ENCODE peak calls at places on chromosomes 6 and 20, in six cellular contexts. P is breast epithelium, E is A549, F is body of pancreas, Q is cardiac muscle cell, D is psoas muscle. W is an unnamed sample.

GRCh38 chr20:37446286-37447032 is 74.6 kb upstream of the NNAT start:
- DNase-seq in P (no peak), E (no peak), F (no peak), Q (no peak), D (no peak), W (no peak)

GRCh38 chr6:36742146-36742545 is 44.5 kb downstream of the RAB44 start:
- DNase-seq in P (no peak), E (no peak), F (no peak), Q (no peak), D (no peak), W (no peak)

GRCh38 chr6:19478992-19479391 is 358.2 kb upstream of the ID4 start:
- DNase-seq in P (no peak), E (no peak), F (no peak), Q (peak; percentile 18), D (no peak), W (no peak)

GRCh38 chr6:90204327-90204726 is 92.3 kb downstream of the BACH2 start:
- DNase-seq in P (no peak), E (no peak), F (no peak), Q (no peak), D (no peak), W (no peak)

GRCh38 chr6:88855521-88856152 is 107.8 kb downstream of the RNGTT start:
- DNase-seq in P (no peak), E (no peak), F (no peak), Q (no peak), D (no peak), W (no peak)

GRCh38 chr20:13817342-13817741 is 32.5 kb downstream of the NDUFAF5 start:
- DNase-seq in P (no peak), E (no peak), F (no peak), Q (no peak), D (no peak), W (no peak)

GRCh38 chr6:30075987-30076311 is 380 bp upstream of the RNF39 start:
- DNase-seq in P (peak; percentile 97), E (no peak), F (peak; percentile 63), Q (no peak), D (no peak), W (peak; percentile 87)

GRCh38 chr6:68652117-68652536 is 17.0 kb downstream of the ADGRB3 start:
- DNase-seq in P (no peak), E (no peak), F (no peak), Q (no peak), D (no peak), W (no peak)

GRCh38 chr6:30879684-30880427 is 4.5 kb upstream of the DDR1 start:
- DNase-seq in P (no peak), E (no peak), F (no peak), Q (no peak), D (no peak), W (no peak)

GRCh38 chr20:29690274-29690673 is 1567.2 kb upstream of the DEFB115 start:
- DNase-seq in P (no peak), E (no peak), F (no peak), Q (no peak), D (peak; percentile 35), W (no peak)

GRCh38 chr6:80541886-80542285 is 435.4 kb downstream of the BCKDHB start:
- DNase-seq in P (no peak), E (no peak), F (no peak), Q (no peak), D (no peak), W (no peak)

GRCh38 chr20:36541227-36542018 is at the start of gene MYL9:
- DNase-seq in P (peak; percentile 94), E (no peak), F (peak; percentile 70), Q (peak; percentile 90), D (peak; percentile 91), W (peak; percentile 69)

GRCh38 chr20:35615667-35616464 is at the start of gene SPAG4:
- DNase-seq in P (peak; percentile 99), E (peak; percentile 98), F (peak; percentile 100), Q (peak; percentile 100), D (peak; percentile 99), W (peak; percentile 100)

GRCh38 chr6:28008053-28008452 is 51.0 kb downstream of the OR2B6 start:
- DNase-seq in P (no peak), E (no peak), F (no peak), Q (no peak), D (no peak), W (no peak)

GRCh38 chr20:23212011-23212410 is 125.9 kb upstream of the CD93 start:
- DNase-seq in P (no peak), E (no peak), F (no peak), Q (no peak), D (no peak), W (no peak)

GRCh38 chr6:17820055-17820454 is 113.3 kb upstream of the NUP153 start:
- DNase-seq in P (no peak), E (no peak), F (no peak), Q (no peak), D (no peak), W (no peak)
- TF ChIP-seq CTCF in P (no peak), E (no peak), F (no peak), Q (no peak), D (no peak), W (no peak)

DNA sequence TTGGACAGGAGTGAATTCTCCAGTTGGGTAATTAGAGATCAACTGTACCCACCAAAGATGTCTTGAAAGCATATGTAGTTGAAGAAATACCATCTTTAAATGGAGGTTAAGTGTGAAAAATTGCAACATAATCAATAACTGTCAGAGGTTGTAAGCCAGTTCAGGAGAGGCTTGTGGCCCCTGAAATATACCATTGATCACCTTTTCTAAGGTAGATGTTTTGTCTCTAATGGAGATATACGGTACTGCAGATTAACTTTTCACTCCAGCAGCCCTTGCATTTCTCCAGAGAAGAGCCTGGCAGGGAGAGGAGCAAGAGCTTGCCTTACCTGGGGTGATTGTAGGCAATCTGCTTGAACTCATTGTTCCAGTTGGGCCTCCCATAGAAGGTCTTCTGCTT is 48.8 kb downstream of the NOX3 start:
- DNase-seq in P (no peak), E (peak; percentile 2), F (no peak), Q (no peak), D (no peak), W (no peak)
- TF ChIP-seq CTCF in P (no peak), E (no peak), F (no peak), Q (no peak), D (no peak), W (no peak)

DNA sequence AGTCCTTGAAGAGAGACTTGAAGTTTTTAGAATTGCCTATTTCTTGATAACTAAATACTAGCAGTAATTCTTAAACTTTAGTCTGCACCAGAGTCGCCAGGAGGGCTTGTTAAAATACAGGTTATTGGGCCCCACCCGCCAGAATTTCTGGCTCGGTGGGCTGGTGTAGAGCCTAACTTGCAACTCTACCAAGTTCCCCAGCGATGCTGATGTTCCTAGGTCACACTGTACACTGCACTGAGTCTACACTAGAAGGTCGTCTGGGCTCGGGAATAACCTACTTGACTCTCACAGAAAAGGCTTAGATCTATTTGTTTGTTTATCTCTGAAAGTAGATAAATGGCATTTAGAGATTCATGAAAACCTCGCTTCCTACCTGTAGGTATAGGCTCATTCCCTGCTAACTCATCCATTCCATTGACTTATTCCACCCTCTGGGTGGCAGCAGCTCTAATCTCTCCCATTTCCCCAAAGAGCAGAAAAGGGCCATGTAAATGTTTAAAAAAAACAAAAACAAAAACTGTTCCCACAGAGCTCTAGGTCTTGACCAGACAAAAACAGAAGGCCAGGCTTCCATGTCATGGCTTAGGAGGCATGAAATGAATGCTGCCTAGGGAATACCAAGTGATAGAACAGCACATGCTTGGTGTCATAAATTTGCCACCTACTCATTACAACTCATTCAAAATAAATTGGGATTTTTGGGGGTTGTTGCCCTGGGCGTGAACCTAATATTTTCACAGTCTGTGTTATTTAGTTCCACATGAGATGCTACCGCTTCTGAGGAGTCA is 292.1 kb downstream of the ADGB start:
- DNase-seq in P (no peak), E (no peak), F (no peak), Q (no peak), D (no peak), W (no peak)
- TF ChIP-seq CTCF in P (no peak), E (no peak), F (no peak), Q (no peak), D (no peak), W (no peak)

DNA sequence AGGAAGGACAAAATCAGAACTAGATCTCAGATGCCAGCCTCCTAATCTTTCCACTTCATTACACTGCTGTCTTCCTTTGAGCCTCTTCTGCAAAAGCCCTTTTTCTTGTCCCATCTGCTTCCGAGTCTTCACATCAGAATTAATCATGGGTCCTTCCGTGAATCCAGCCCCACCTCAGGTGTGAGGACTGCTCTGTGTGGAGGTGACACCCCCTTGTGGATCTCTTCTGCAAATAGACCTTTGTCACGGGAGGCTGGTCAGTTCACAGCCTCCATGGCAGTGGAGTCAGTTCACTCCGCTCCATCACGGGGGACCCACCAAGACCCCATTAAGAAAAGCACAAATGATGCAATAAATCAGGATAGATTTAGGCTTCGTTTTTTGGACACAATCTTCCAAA is 171.1 kb downstream of the ADAT2 start:
- DNase-seq in P (no peak), E (peak; percentile 3), F (peak; percentile 22), Q (peak; percentile 28), D (no peak), W (peak; percentile 30)
- TF ChIP-seq CTCF in P (no peak), E (peak; percentile 23), F (peak; percentile 18), Q (peak; percentile 31), D (peak; percentile 53), W (no peak)

DNA sequence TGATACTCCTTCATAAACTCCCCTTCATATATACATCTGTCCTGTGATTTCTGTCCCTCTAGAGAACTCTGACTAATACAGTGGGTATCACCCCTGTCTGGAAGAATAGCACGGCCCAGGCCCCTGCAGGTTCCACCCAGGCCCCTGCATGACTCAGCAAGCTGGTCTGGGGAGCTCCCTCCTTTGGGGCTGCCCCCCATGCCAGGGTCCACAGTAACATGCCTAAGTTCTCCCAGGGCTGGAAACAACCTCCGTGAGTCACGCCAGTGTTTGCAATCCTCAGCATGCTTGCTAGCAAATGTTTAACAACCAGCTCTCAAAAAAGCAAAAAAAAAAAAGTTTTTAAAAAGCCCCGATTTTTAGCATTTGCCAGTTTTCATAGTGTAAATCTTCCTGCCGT is 134.3 kb upstream of the CDH4 start:
- DNase-seq in P (no peak), E (peak; percentile 93), F (no peak), Q (no peak), D (no peak), W (peak; percentile 43)
- TF ChIP-seq CTCF in P (no peak), E (no peak), F (no peak), Q (no peak), D (no peak), W (no peak)

W was measured in Calu3.